ENCODE peak calls at places on chromosomes 12 and 14, in four cellular contexts. C, G, T and D are unnamed samples.

GRCh38 chr12:42794811-42795210 is 205.3 kb upstream of the PRICKLE1 start:
- DNase-seq in C (peak), T (no peak), G (no peak), D (no peak)

GRCh38 chr14:67517083-67517482 is 16.0 kb upstream of the PLEKHH1 start:
- DNase-seq in C (no peak), T (peak), G (peak), D (peak)

GRCh38 chr12:106027286-106027685 is 111.5 kb downstream of the NUAK1 start:
- DNase-seq in T (no peak), G (no peak), C (no peak), D (no peak)

GRCh38 chr14:23931705-23932314 is 21.8 kb upstream of the DHRS4 start:
- DNase-seq in T (peak), C (no peak), G (no peak), D (no peak)

GRCh38 chr14:20976291-20976690 is 13.5 kb upstream of the METTL17 start:
- DNase-seq in C (no peak), T (no peak), G (no peak), D (no peak)

GRCh38 chr12:110743571-110744093 is 941 bp upstream of the PPP1CC start:
- DNase-seq in G (peak), C (no peak), T (peak), D (no peak)

GRCh38 chr12:29750928-29751220 is 32.9 kb downstream of the TMTC1 start:
- DNase-seq in G (no peak), C (no peak), T (no peak), D (no peak)

GRCh38 chr12:123142948-123143752 is 7.7 kb downstream of the PITPNM2 start:
- DNase-seq in C (no peak), G (no peak), T (no peak), D (no peak)

GRCh38 chr12:92597997-92598396 is 104.8 kb upstream of the PLEKHG7 start:
- DNase-seq in T (no peak), C (peak), G (no peak), D (no peak)

GRCh38 chr12:2477009-2477766 is 317.6 kb upstream of the FKBP4 start:
- DNase-seq in C (no peak), T (no peak), G (no peak), D (no peak)

GRCh38 chr12:52045794-52046199 is 5.4 kb upstream of the NR4A1 start:
- DNase-seq in T (peak), C (no peak), G (no peak), D (no peak)

GRCh38 chr14:103393078-103393477 is 7.9 kb downstream of the MARK3 start:
- DNase-seq in T (peak), G (no peak), C (no peak), D (no peak)

GRCh38 chr12:12741705-12742104 is 24.5 kb downstream of the CDKN1B start:
- DNase-seq in T (no peak), G (no peak), C (no peak), D (no peak)